ENCODE peak calls at places on chromosome 1, in five cellular contexts. One of them, this sample, is unnamed.

GRCh38 chr1:153655333-153655732 is 3.2 kb upstream of the SNAPIN start:
- DNase-seq in GM12891: no peak
- DNase-seq in H1: no peak
- DNase-seq in GM12878: no peak
- DNase-seq in HepG2: peak
- DNase-seq in this sample: no peak

GRCh38 chr1:161702250-161702649 is 4.8 kb upstream of the FCRLA start:
- DNase-seq in HepG2: peak
- DNase-seq in GM12878: no peak
- DNase-seq in H1: no peak
- DNase-seq in GM12891: no peak
- DNase-seq in this sample: no peak

GRCh38 chr1:41396084-41396483 is 34.9 kb downstream of the FOXO6 start:
- DNase-seq in HepG2: no peak
- DNase-seq in H1: no peak
- DNase-seq in GM12878: no peak
- DNase-seq in GM12891: no peak
- DNase-seq in this sample: no peak

GRCh38 chr1:173205146-173206051 is 1.7 kb downstream of the TNFSF4 start:
- DNase-seq in GM12891: no peak
- DNase-seq in H1: no peak
- DNase-seq in HepG2: peak
- DNase-seq in GM12878: no peak
- DNase-seq in this sample: no peak

GRCh38 chr1:27856561-27857343 is 15.6 kb upstream of the THEMIS2 start:
- DNase-seq in GM12891: no peak
- DNase-seq in HepG2: no peak
- DNase-seq in GM12878: no peak
- DNase-seq in H1: no peak
- DNase-seq in this sample: no peak

GRCh38 chr1:55443175-55443933 is 228.2 kb upstream of the USP24 start:
- DNase-seq in HepG2: peak
- DNase-seq in GM12891: no peak
- DNase-seq in GM12878: no peak
- DNase-seq in H1: no peak
- DNase-seq in this sample: no peak

GRCh38 chr1:176820292-176821056 is 344.0 kb downstream of the ASTN1 start:
- DNase-seq in H1: no peak
- DNase-seq in HepG2: no peak
- DNase-seq in GM12878: no peak
- DNase-seq in GM12891: no peak
- DNase-seq in this sample: no peak

GRCh38 chr1:203644661-203645510 is 18.3 kb downstream of the ATP2B4 start:
- DNase-seq in HepG2: no peak
- DNase-seq in GM12878: no peak
- DNase-seq in GM12891: no peak
- DNase-seq in H1: no peak
- DNase-seq in this sample: no peak

GRCh38 chr1:185776521-185776920 is 42.3 kb downstream of the HMCN1 start:
- DNase-seq in HepG2: no peak
- DNase-seq in H1: no peak
- DNase-seq in GM12878: no peak
- DNase-seq in GM12891: no peak
- DNase-seq in this sample: no peak

GRCh38 chr1:41672173-41672572 is 187.7 kb upstream of the EDN2 start:
- DNase-seq in H1: no peak
- DNase-seq in HepG2: no peak
- DNase-seq in GM12878: no peak
- DNase-seq in GM12891: no peak
- DNase-seq in this sample: no peak

GRCh38 chr1:27528701-27529637 is 39.0 kb upstream of the WASF2 start:
- DNase-seq in HepG2: no peak
- DNase-seq in H1: no peak
- DNase-seq in GM12878: no peak
- DNase-seq in GM12891: no peak
- DNase-seq in this sample: no peak

GRCh38 chr1:203692565-203693470 is 66.2 kb downstream of the ATP2B4 start:
- DNase-seq in GM12878: no peak
- DNase-seq in GM12891: no peak
- DNase-seq in HepG2: no peak
- DNase-seq in H1: no peak
- DNase-seq in this sample: no peak

GRCh38 chr1:44584167-44584566 is 90.1 kb downstream of the TMEM53 start:
- DNase-seq in H1: no peak
- DNase-seq in HepG2: no peak
- DNase-seq in GM12878: no peak
- DNase-seq in GM12891: no peak
- DNase-seq in this sample: no peak

GRCh38 chr1:184624626-184625025 is 130.0 kb downstream of the EDEM3 start:
- DNase-seq in GM12891: no peak
- DNase-seq in H1: no peak
- DNase-seq in HepG2: no peak
- DNase-seq in GM12878: no peak
- DNase-seq in this sample: no peak

GRCh38 chr1:29675481-29676263 is 439.4 kb downstream of the PTPRU start:
- DNase-seq in H1: peak
- DNase-seq in HepG2: no peak
- DNase-seq in GM12878: no peak
- DNase-seq in GM12891: no peak
- DNase-seq in this sample: no peak

GRCh38 chr1:228697209-228698016 is 37.9 kb upstream of the RHOU start:
- DNase-seq in GM12891: no peak
- DNase-seq in GM12878: no peak
- DNase-seq in HepG2: peak
- DNase-seq in H1: no peak
- DNase-seq in this sample: no peak

GRCh38 chr1:231122143-231122542 is 39.7 kb upstream of the TRIM67 start:
- DNase-seq in H1: no peak
- DNase-seq in GM12878: no peak
- DNase-seq in GM12891: no peak
- DNase-seq in HepG2: no peak
- DNase-seq in this sample: no peak

GRCh38 chr1:66999640-67000400 is 54.1 kb downstream of the SLC35D1 start:
- DNase-seq in GM12878: no peak
- DNase-seq in H1: no peak
- DNase-seq in HepG2: no peak
- DNase-seq in GM12891: no peak
- DNase-seq in this sample: no peak

GRCh38 chr1:62875676-62876075 is 91.7 kb downstream of the ATG4C start:
- DNase-seq in HepG2: no peak
- DNase-seq in H1: no peak
- DNase-seq in GM12878: no peak
- DNase-seq in GM12891: no peak
- DNase-seq in this sample: no peak

GRCh38 chr1:231800071-231800470 is 173.5 kb downstream of the DISC1 start:
- DNase-seq in HepG2: no peak
- DNase-seq in H1: no peak
- DNase-seq in GM12878: no peak
- DNase-seq in GM12891: no peak
- DNase-seq in this sample: no peak

GRCh38 chr1:145740269-145740668 is 21.0 kb downstream of the CD160 start:
- DNase-seq in GM12891: no peak
- DNase-seq in HepG2: no peak
- DNase-seq in H1: no peak
- DNase-seq in GM12878: no peak
- DNase-seq in this sample: no peak

GRCh38 chr1:160722726-160723125 is 11.1 kb upstream of the CD48 start:
- DNase-seq in GM12878: no peak
- DNase-seq in GM12891: no peak
- DNase-seq in HepG2: no peak
- DNase-seq in H1: no peak
- DNase-seq in this sample: no peak

GRCh38 chr1:67816506-67816905 is 16.8 kb downstream of the GNG12 start:
- DNase-seq in GM12891: no peak
- DNase-seq in H1: no peak
- DNase-seq in HepG2: no peak
- DNase-seq in GM12878: no peak
- DNase-seq in this sample: no peak

GRCh38 chr1:220710333-220710732 is 20.2 kb downstream of the C1orf115 start:
- DNase-seq in HepG2: no peak
- DNase-seq in GM12891: no peak
- DNase-seq in GM12878: no peak
- DNase-seq in H1: no peak
- DNase-seq in this sample: no peak

GRCh38 chr1:60504206-60504868 is 430.8 kb upstream of the C1orf87 start:
- DNase-seq in GM12891: no peak
- DNase-seq in H1: no peak
- DNase-seq in GM12878: no peak
- DNase-seq in HepG2: no peak
- DNase-seq in this sample: no peak

GRCh38 chr1:161511018-161511755 is 5.9 kb downstream of the FCGR2A start:
- DNase-seq in GM12891: no peak
- DNase-seq in H1: no peak
- DNase-seq in HepG2: no peak
- DNase-seq in GM12878: no peak
- DNase-seq in this sample: no peak

GRCh38 chr1:17892225-17892624 is 137.1 kb downstream of the ACTL8 start:
- DNase-seq in H1: no peak
- DNase-seq in HepG2: no peak
- DNase-seq in GM12878: no peak
- DNase-seq in GM12891: no peak
- DNase-seq in this sample: no peak

GRCh38 chr1:115217150-115218033 is 120.7 kb downstream of the NGF start:
- DNase-seq in GM12878: no peak
- DNase-seq in HepG2: no peak
- DNase-seq in H1: no peak
- DNase-seq in GM12891: no peak
- DNase-seq in this sample: no peak

GRCh38 chr1:157163273-157164127 is 25.3 kb upstream of the ETV3 start:
- DNase-seq in GM12891: peak
- DNase-seq in H1: peak
- DNase-seq in GM12878: no peak
- DNase-seq in HepG2: peak
- DNase-seq in this sample: peak

GRCh38 chr1:27405074-27405473 is 12.7 kb downstream of the GPR3 start:
- DNase-seq in GM12891: no peak
- DNase-seq in H1: peak
- DNase-seq in HepG2: no peak
- DNase-seq in GM12878: no peak
- DNase-seq in this sample: no peak

GRCh38 chr1:113205980-113206766 is 133.2 kb downstream of the LRIG2 start:
- DNase-seq in GM12891: no peak
- DNase-seq in HepG2: no peak
- DNase-seq in GM12878: no peak
- DNase-seq in H1: no peak
- DNase-seq in this sample: no peak

GRCh38 chr1:113207019-113207418 is 134.0 kb downstream of the LRIG2 start:
- DNase-seq in GM12891: no peak
- DNase-seq in H1: no peak
- DNase-seq in HepG2: no peak
- DNase-seq in GM12878: no peak
- DNase-seq in this sample: no peak

GRCh38 chr1:113211467-113211866 is 138.5 kb downstream of the LRIG2 start:
- DNase-seq in H1: no peak
- DNase-seq in GM12891: no peak
- DNase-seq in GM12878: no peak
- DNase-seq in HepG2: no peak
- DNase-seq in this sample: no peak

GRCh38 chr1:113215015-113215414 is 142.0 kb downstream of the LRIG2 start:
- DNase-seq in HepG2: no peak
- DNase-seq in GM12891: no peak
- DNase-seq in H1: no peak
- DNase-seq in GM12878: no peak
- DNase-seq in this sample: no peak

DNA sequence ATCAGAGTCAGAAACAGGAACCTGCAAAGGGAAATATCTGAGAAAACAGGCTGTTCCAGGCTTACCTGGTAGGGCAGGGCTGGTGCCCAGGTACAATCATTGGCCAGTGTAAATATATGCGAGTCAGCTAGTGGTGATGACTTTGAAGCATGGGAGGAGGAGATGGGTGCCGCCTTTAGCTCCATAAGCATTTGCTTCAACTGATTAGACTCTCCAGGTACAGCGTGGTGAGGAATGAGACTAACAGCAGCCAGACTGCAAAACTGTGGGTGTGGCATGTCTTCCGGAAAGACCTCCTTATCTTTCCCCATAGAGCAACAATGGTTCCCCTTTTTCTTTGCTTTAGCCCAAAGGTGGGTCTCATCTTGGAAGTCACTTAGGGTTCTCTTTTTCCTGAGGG is 137.2 kb downstream of the LRIG2 start:
- DNase-seq in GM12878: no peak
- DNase-seq in GM12891: no peak
- DNase-seq in H1: no peak
- DNase-seq in HepG2: no peak
- DNase-seq in this sample: no peak
- TF ChIP-seq POLR2AphosphoS5 in GM12878: no peak
- TF ChIP-seq POLR2AphosphoS5 in GM12891: no peak
- TF ChIP-seq POLR2AphosphoS5 in H1: no peak
- TF ChIP-seq POLR2AphosphoS5 in HepG2: no peak
- TF ChIP-seq POLR2AphosphoS5 in this sample: no peak

GRCh38 chr1:8598783-8599182 is 218.7 kb downstream of the RERE start:
- DNase-seq in GM12891: no peak
- DNase-seq in GM12878: no peak
- DNase-seq in HepG2: no peak
- DNase-seq in H1: no peak
- DNase-seq in this sample: no peak

GRCh38 chr1:8595332-8595731 is 222.1 kb downstream of the RERE start:
- DNase-seq in GM12878: no peak
- DNase-seq in HepG2: no peak
- DNase-seq in H1: no peak
- DNase-seq in GM12891: no peak
- DNase-seq in this sample: no peak

GRCh38 chr1:8598060-8598724 is 219.2 kb downstream of the RERE start:
- DNase-seq in HepG2: peak
- DNase-seq in H1: no peak
- DNase-seq in GM12878: no peak
- DNase-seq in GM12891: no peak
- DNase-seq in this sample: no peak

GRCh38 chr1:8595919-8596318 is 221.5 kb downstream of the RERE start:
- DNase-seq in GM12891: no peak
- DNase-seq in GM12878: peak
- DNase-seq in HepG2: no peak
- DNase-seq in H1: no peak
- DNase-seq in this sample: no peak

GRCh38 chr1:8597455-8597854 is 220.0 kb downstream of the RERE start:
- DNase-seq in H1: no peak
- DNase-seq in GM12891: no peak
- DNase-seq in GM12878: no peak
- DNase-seq in HepG2: no peak
- DNase-seq in this sample: no peak
- TF ChIP-seq TAF1 in H1: no peak
- TF ChIP-seq TAF1 in GM12891: no peak
- TF ChIP-seq TAF1 in GM12878: no peak
- TF ChIP-seq TAF1 in HepG2: no peak
- TF ChIP-seq TAF1 in this sample: no peak

GRCh38 chr1:201480231-201481003 is 11.4 kb upstream of the PHLDA3 start:
- DNase-seq in HepG2: peak
- DNase-seq in GM12891: peak
- DNase-seq in H1: peak
- DNase-seq in GM12878: no peak
- DNase-seq in this sample: peak
- TF ChIP-seq POLR2A in HepG2: no peak
- TF ChIP-seq POLR2A in GM12891: no peak
- TF ChIP-seq POLR2A in H1: no peak
- TF ChIP-seq POLR2A in GM12878: peak
- TF ChIP-seq POLR2A in this sample: no peak

GRCh38 chr1:25737151-25737550 is 62.8 kb upstream of the SELENON start:
- DNase-seq in GM12878: no peak
- DNase-seq in HepG2: no peak
- DNase-seq in GM12891: no peak
- DNase-seq in H1: no peak
- DNase-seq in this sample: no peak
- TF ChIP-seq POLR2AphosphoS5 in GM12878: no peak
- TF ChIP-seq POLR2AphosphoS5 in HepG2: no peak
- TF ChIP-seq POLR2AphosphoS5 in GM12891: no peak
- TF ChIP-seq POLR2AphosphoS5 in H1: no peak
- TF ChIP-seq POLR2AphosphoS5 in this sample: no peak